ENCODE peak calls at places on chromosomes 13 and 19, in eight cellular contexts. D, L, U, Y, W, C, B and S are unnamed samples.

GRCh38 chr13:35695411-35695810 is 218.9 kb upstream of the MAB21L1 start:
- DNase-seq in D (no peak), L (no peak), U (no peak), Y (no peak), W (no peak), C (no peak), B (no peak), S (no peak)

GRCh38 chr13:95411641-95412040 is 110.4 kb upstream of the ABCC4 start:
- DNase-seq in D (no peak), L (peak), U (no peak), Y (no peak), W (no peak), C (no peak), B (no peak), S (no peak)

GRCh38 chr13:29654807-29655547 is 59.5 kb upstream of the SLC7A1 start:
- DNase-seq in D (no peak), L (peak), U (no peak), Y (no peak), W (no peak), C (no peak), B (no peak), S (no peak)

GRCh38 chr19:367963-368623 is 23.5 kb upstream of the MIER2 start:
- DNase-seq in D (no peak), L (no peak), U (no peak), Y (no peak), W (no peak), C (no peak), B (no peak), S (no peak)

GRCh38 chr19:3503036-3503572 is 2.6 kb upstream of the DOHH start:
- DNase-seq in D (no peak), L (peak), U (no peak), Y (no peak), W (no peak), C (no peak), B (no peak), S (peak)

GRCh38 chr19:32873560-32873959 is 4.0 kb upstream of the SLC7A9 start:
- DNase-seq in D (no peak), L (no peak), U (no peak), Y (no peak), W (no peak), C (no peak), B (no peak), S (no peak)

GRCh38 chr13:49927755-49928154 is 8.4 kb downstream of the SPRYD7 start:
- DNase-seq in D (no peak), L (peak), U (no peak), Y (no peak), W (no peak), C (no peak), B (no peak), S (peak)

GRCh38 chr13:53010374-53011105 is 18.1 kb upstream of the OLFM4 start:
- DNase-seq in D (no peak), L (no peak), U (no peak), Y (peak), W (no peak), C (no peak), B (no peak), S (no peak)

GRCh38 chr19:920051-920857 is 3.1 kb downstream of the KISS1R start:
- DNase-seq in D (no peak), L (no peak), U (peak), Y (no peak), W (peak), C (peak), B (no peak), S (no peak)

GRCh38 chr13:94112731-94113130 is 366.8 kb downstream of the DCT start:
- DNase-seq in D (no peak), L (no peak), U (no peak), Y (no peak), W (no peak), C (no peak), B (peak), S (no peak)

GRCh38 chr19:55342044-55342531 is 2.4 kb downstream of the KMT5C start:
- DNase-seq in D (no peak), L (no peak), U (no peak), Y (no peak), W (no peak), C (no peak), B (no peak), S (no peak)

GRCh38 chr13:33678906-33679657 is 138.9 kb upstream of the RFC3 start:
- DNase-seq in D (peak), L (no peak), U (no peak), Y (no peak), W (peak), C (peak), B (peak), S (peak)

GRCh38 chr19:51417107-51417806 is at the start of gene SIGLEC10:
- DNase-seq in D (no peak), L (no peak), U (peak), Y (no peak), W (no peak), C (peak), B (no peak), S (peak)

GRCh38 chr19:2289714-2290435 is 7.9 kb upstream of the PEAK3 start:
- DNase-seq in D (no peak), L (no peak), U (no peak), Y (no peak), W (no peak), C (peak), B (no peak), S (no peak)

GRCh38 chr19:18502236-18502632 is 19.6 kb downstream of the ELL start:
- DNase-seq in D (no peak), L (no peak), U (no peak), Y (no peak), W (no peak), C (no peak), B (no peak), S (no peak)

GRCh38 chr19:5356428-5356827 is 15.8 kb upstream of the PTPRS start:
- DNase-seq in D (no peak), L (no peak), U (no peak), Y (no peak), W (no peak), C (no peak), B (no peak), S (no peak)

GRCh38 chr19:7850429-7850819 is 20.4 kb downstream of the EVI5L start:
- DNase-seq in D (no peak), L (no peak), U (no peak), Y (no peak), W (no peak), C (no peak), B (no peak), S (no peak)

GRCh38 chr13:24822640-24823039 is 58.7 kb downstream of the RNF17 start:
- DNase-seq in D (no peak), L (no peak), U (no peak), Y (no peak), W (no peak), C (no peak), B (no peak), S (no peak)

GRCh38 chr19:20660473-20660872 is 898 bp downstream of the ZNF626 start:
- DNase-seq in D (no peak), L (no peak), U (peak), Y (no peak), W (no peak), C (no peak), B (peak), S (no peak)

GRCh38 chr13:106756446-106756845 is 188.5 kb upstream of the ARGLU1 start:
- DNase-seq in D (peak), L (no peak), U (no peak), Y (no peak), W (no peak), C (no peak), B (no peak), S (no peak)

GRCh38 chr19:48844472-48844871 is 8.2 kb upstream of the HSD17B14 start:
- DNase-seq in D (no peak), L (peak), U (no peak), Y (no peak), W (no peak), C (no peak), B (peak), S (peak)

GRCh38 chr13:48626077-48626449 is 27.7 kb upstream of the CYSLTR2 start:
- DNase-seq in D (no peak), L (no peak), U (no peak), Y (no peak), W (no peak), C (no peak), B (no peak), S (peak)

GRCh38 chr19:12346896-12347295 is 13.5 kb upstream of the ZNF563 start:
- DNase-seq in D (no peak), L (no peak), U (no peak), Y (no peak), W (no peak), C (no peak), B (no peak), S (no peak)

GRCh38 chr13:30308548-30308947 is 1.2 kb upstream of the KATNAL1 start:
- DNase-seq in D (no peak), L (peak), U (no peak), Y (no peak), W (no peak), C (no peak), B (peak), S (peak)

GRCh38 chr19:27776020-27776419 is 1436.9 kb downstream of the UQCRFS1 start:
- DNase-seq in D (no peak), L (peak), U (no peak), Y (no peak), W (no peak), C (no peak), B (peak), S (peak)

GRCh38 chr19:29860492-29860891 is 48.7 kb downstream of the CCNE1 start:
- DNase-seq in D (no peak), L (peak), U (no peak), Y (no peak), W (no peak), C (no peak), B (peak), S (no peak)

GRCh38 chr19:18021121-18021755 is 13.3 kb downstream of the ARRDC2 start:
- DNase-seq in D (no peak), L (peak), U (no peak), Y (no peak), W (no peak), C (peak), B (no peak), S (peak)

GRCh38 chr19:2010135-2010668 is 5.3 kb downstream of the BTBD2 start:
- DNase-seq in D (no peak), L (no peak), U (no peak), Y (no peak), W (no peak), C (no peak), B (no peak), S (no peak)

GRCh38 chr19:54684537-54684936 is 21.8 kb downstream of the LILRB4 start:
- DNase-seq in D (no peak), L (peak), U (peak), Y (peak), W (peak), C (peak), B (peak), S (peak)

GRCh38 chr19:55360902-55361301 is 2.2 kb downstream of the GARIN5B start:
- DNase-seq in D (no peak), L (no peak), U (no peak), Y (no peak), W (no peak), C (no peak), B (no peak), S (no peak)